ENCODE peak calls at places on chromosomes 3 and 15, in nine cellular contexts. P is CD8-positive, alpha-beta memory T cell; W is breast epithelium; K is brain microvascular endothelial cell; M is body of pancreas; B is Peyer's patch; J is small intestine; S is NT2/D1; F is psoas muscle. I is an unnamed sample.

GRCh38 chr3:20182206-20182605 is 3.8 kb downstream of the SGO1 start:
- DNase-seq in P (no peak), W (no peak), K (no peak), M (peak; percentile 79), B (no peak), J (no peak), S (no peak), F (no peak), I (no peak)

GRCh38 chr3:191912616-191913204 is 451.7 kb downstream of the PYDC2 start:
- DNase-seq in P (no peak), W (no peak), K (no peak), M (no peak), B (no peak), J (no peak), S (no peak), F (no peak), I (no peak)

GRCh38 chr3:141710888-141711616 is 27.0 kb upstream of the RNF7 start:
- DNase-seq in P (no peak), W (no peak), K (peak; percentile 91), M (no peak), B (no peak), J (no peak), S (no peak), F (no peak), I (no peak)

GRCh38 chr15:86328658-86329057 is 249.0 kb downstream of the AGBL1 start:
- DNase-seq in P (no peak), W (no peak), K (no peak), M (no peak), B (no peak), J (no peak), S (no peak), F (no peak), I (no peak)

GRCh38 chr15:68399096-68400065 is 32.6 kb downstream of the ITGA11 start:
- DNase-seq in P (no peak), W (no peak), K (no peak), M (no peak), B (no peak), J (no peak), S (no peak), F (no peak), I (no peak)

GRCh38 chr15:41914406-41914805 is 20.6 kb upstream of the SPTBN5 start:
- DNase-seq in P (no peak), W (no peak), K (no peak), M (no peak), B (no peak), J (no peak), S (no peak), F (no peak), I (no peak)

GRCh38 chr3:53040361-53040820 is 5.5 kb downstream of the SFMBT1 start:
- DNase-seq in P (no peak), W (no peak), K (no peak), M (no peak), B (no peak), J (no peak), S (no peak), F (no peak), I (no peak)

GRCh38 chr3:130528120-130528519 is 11.1 kb downstream of the COL6A6 start:
- DNase-seq in P (no peak), W (no peak), K (no peak), M (no peak), B (no peak), J (no peak), S (no peak), F (no peak), I (no peak)

GRCh38 chr15:94403246-94403824 is 172.0 kb downstream of the MCTP2 start:
- DNase-seq in P (no peak), W (no peak), K (no peak), M (no peak), B (no peak), J (no peak), S (no peak), F (no peak), I (no peak)

GRCh38 chr3:32296251-32297204 is 58.0 kb downstream of the CMTM8 start:
- DNase-seq in P (peak; percentile 50), W (peak; percentile 62), K (peak; percentile 54), M (peak; percentile 70), B (peak; percentile 63), J (peak; percentile 63), S (peak; percentile 59), F (peak; percentile 55), I (peak; percentile 66)

GRCh38 chr3:171673951-171674350 is 136.3 kb downstream of the PLD1 start:
- DNase-seq in P (no peak), W (no peak), K (no peak), M (no peak), B (no peak), J (no peak), S (no peak), F (no peak), I (no peak)

GRCh38 chr15:68774120-68774519 is 46.6 kb downstream of the ANP32A start:
- DNase-seq in P (no peak), W (no peak), K (no peak), M (no peak), B (no peak), J (no peak), S (no peak), F (no peak), I (no peak)

GRCh38 chr3:57597973-57598351 is 818 bp upstream of the ARF4 start:
- DNase-seq in P (peak; percentile 23), W (no peak), K (no peak), M (peak; percentile 63), B (no peak), J (no peak), S (no peak), F (no peak), I (no peak)

GRCh38 chr3:56136514-56136913 is 331.8 kb downstream of the ERC2 start:
- DNase-seq in P (no peak), W (no peak), K (no peak), M (no peak), B (no peak), J (no peak), S (no peak), F (no peak), I (no peak)
- H3K27me3 ChIP-seq in P (no peaks in the 10 kb centered on the region), W (no peaks in the 10 kb centered on the region), K (no peaks in the 10 kb centered on the region), M (no peaks in the 10 kb centered on the region), B (no peaks in the 10 kb centered on the region), J (no peaks in the 10 kb centered on the region), S (no peaks in the 10 kb centered on the region), F (no peaks in the 10 kb centered on the region), I (no peaks in the 10 kb centered on the region)

GRCh38 chr3:3107858-3108257 is 2.3 kb downstream of the IL5RA start:
- DNase-seq in P (no peak), W (no peak), K (no peak), M (no peak), B (no peak), J (no peak), S (no peak), F (no peak), I (no peak)

GRCh38 chr3:3110749-3111361 is 681 bp upstream of the IL5RA start:
- DNase-seq in P (no peak), W (no peak), K (no peak), M (peak; percentile 8), B (no peak), J (no peak), S (no peak), F (no peak), I (no peak)

GRCh38 chr3:3110299-3110630 is at the start of gene IL5RA:
- DNase-seq in P (no peak), W (no peak), K (no peak), M (no peak), B (no peak), J (no peak), S (no peak), F (no peak), I (peak; percentile 20)

GRCh38 chr3:3109407-3110298 is 521 bp downstream of the IL5RA start:
- DNase-seq in P (no peak), W (no peak), K (no peak), M (no peak), B (no peak), J (no peak), S (no peak), F (no peak), I (no peak)

DNA sequence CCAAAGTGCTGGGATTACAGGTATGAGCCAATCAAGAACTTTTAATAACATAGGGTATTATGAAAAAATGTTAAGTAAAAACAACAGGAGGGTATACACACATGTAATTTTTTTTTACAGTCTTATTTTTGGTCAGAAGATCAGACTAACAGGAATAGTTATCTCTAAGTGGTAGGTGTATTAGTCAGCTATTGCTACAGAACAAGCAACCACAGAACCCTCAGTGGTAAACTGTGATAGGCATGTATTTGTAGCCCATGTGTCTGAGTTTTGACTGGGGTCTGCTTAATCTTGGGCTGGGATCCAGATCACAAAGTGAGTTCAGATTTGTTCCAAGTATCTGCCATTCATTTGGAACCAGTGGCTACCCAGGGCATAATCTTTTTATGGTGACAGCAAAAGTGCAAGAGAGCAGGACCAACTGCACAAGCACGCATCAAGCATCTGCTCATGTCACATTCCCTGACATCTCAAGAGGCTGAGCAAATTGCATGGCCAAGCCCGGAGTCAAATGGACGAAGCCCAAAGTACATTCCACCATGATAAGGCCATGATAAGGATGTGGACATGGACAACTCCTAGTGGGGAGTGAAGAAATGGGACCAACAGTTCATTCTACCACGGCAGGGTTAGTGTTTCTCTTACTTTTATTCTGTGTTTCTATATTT is 3.0 kb upstream of the IL5RA start:
- DNase-seq in P (no peak), W (no peak), K (no peak), M (no peak), B (no peak), J (no peak), S (no peak), F (no peak), I (no peak)
- H3K27me3 ChIP-seq in P (no peaks in the 10 kb centered on the region), W (no peaks in the 10 kb centered on the region), K (no peaks in the 10 kb centered on the region), M (no peaks in the 10 kb centered on the region), B (no peaks in the 10 kb centered on the region), J (no peaks in the 10 kb centered on the region), S (no peaks in the 10 kb centered on the region), F (no peaks in the 10 kb centered on the region), I (no peaks in the 10 kb centered on the region)

GRCh38 chr15:96408591-96409183 is 78.2 kb downstream of the NR2F2 start:
- DNase-seq in P (no peak), W (no peak), K (no peak), M (no peak), B (no peak), J (no peak), S (no peak), F (no peak), I (peak; percentile 46)
- H3K27me3 ChIP-seq in P (peaks cover 17% of the 10 kb centered on the region), W (peaks cover 71% of the 10 kb centered on the region), K (peaks cover 34% of the 10 kb centered on the region), M (peaks cover 36% of the 10 kb centered on the region), B (peaks cover 33% of the 10 kb centered on the region), J (peaks cover 37% of the 10 kb centered on the region), S (peaks cover 87% of the 10 kb centered on the region), F (peaks cover 84% of the 10 kb centered on the region), I (peaks cover 94% of the 10 kb centered on the region)

GRCh38 chr3:50506169-50506568 is 2.7 kb upstream of the CACNA2D2 start:
- DNase-seq in P (no peak), W (no peak), K (no peak), M (no peak), B (no peak), J (no peak), S (no peak), F (no peak), I (peak; percentile 39)

GRCh38 chr3:50510325-50510724 is 6.9 kb upstream of the CACNA2D2 start:
- DNase-seq in P (no peak), W (no peak), K (no peak), M (no peak), B (no peak), J (no peak), S (no peak), F (no peak), I (no peak)

GRCh38 chr3:50508821-50509220 is 5.4 kb upstream of the CACNA2D2 start:
- DNase-seq in P (no peak), W (no peak), K (no peak), M (no peak), B (no peak), J (no peak), S (no peak), F (no peak), I (no peak)

GRCh38 chr3:50512131-50512530 is 8.7 kb upstream of the CACNA2D2 start:
- DNase-seq in P (no peak), W (no peak), K (no peak), M (no peak), B (no peak), J (no peak), S (no peak), F (no peak), I (no peak)

GRCh38 chr3:50509715-50510114 is 6.3 kb upstream of the CACNA2D2 start:
- DNase-seq in P (no peak), W (no peak), K (no peak), M (no peak), B (no peak), J (no peak), S (no peak), F (no peak), I (no peak)
- H3K27me3 ChIP-seq in P (no peaks in the 10 kb centered on the region), W (no peaks in the 10 kb centered on the region), K (peaks cover 2% of the 10 kb centered on the region), M (no peaks in the 10 kb centered on the region), B (no peaks in the 10 kb centered on the region), J (no peaks in the 10 kb centered on the region), S (peaks cover 14% of the 10 kb centered on the region), F (no peaks in the 10 kb centered on the region), I (peaks cover 4% of the 10 kb centered on the region)

I was measured in H7.